ENCODE peak calls at places on chromosomes 1 and 21, in ten cellular contexts. One of them, this sample, is unnamed.

GRCh38 chr1:60133848-60134247 is 60.3 kb upstream of the C1orf87 start:
- DNase-seq in non-pigmented ciliary epithelial cell: peak
- DNase-seq in sciatic nerve: no peak
- DNase-seq in activated T-helper 1 cell treated with anti-CD3 and anti-CD28 coated beads, Interleukin-2, amount 50 U/mL, for 16 hours: no peak
- DNase-seq in EL: peak
- DNase-seq in fibroblast of mammary gland: peak
- DNase-seq in EH: peak
- DNase-seq in midbrain: no peak
- DNase-seq in endothelial cell: no peak
- DNase-seq in tibial nerve: no peak
- DNase-seq in this sample: no peak

GRCh38 chr1:74652711-74653131 is 20.9 kb downstream of the ERICH3 start:
- DNase-seq in EL: peak
- DNase-seq in non-pigmented ciliary epithelial cell: peak
- DNase-seq in sciatic nerve: no peak
- DNase-seq in tibial nerve: no peak
- DNase-seq in endothelial cell: peak
- DNase-seq in activated T-helper 1 cell treated with anti-CD3 and anti-CD28 coated beads, Interleukin-2, amount 50 U/mL, for 16 hours: no peak
- DNase-seq in EH: peak
- DNase-seq in fibroblast of mammary gland: peak
- DNase-seq in midbrain: no peak
- DNase-seq in this sample: no peak

GRCh38 chr1:194318790-194319280 is 1132.4 kb upstream of the B3GALT2 start:
- DNase-seq in midbrain: no peak
- DNase-seq in fibroblast of mammary gland: no peak
- DNase-seq in EL: no peak
- DNase-seq in sciatic nerve: no peak
- DNase-seq in activated T-helper 1 cell treated with anti-CD3 and anti-CD28 coated beads, Interleukin-2, amount 50 U/mL, for 16 hours: no peak
- DNase-seq in tibial nerve: no peak
- DNase-seq in endothelial cell: no peak
- DNase-seq in EH: no peak
- DNase-seq in non-pigmented ciliary epithelial cell: no peak
- DNase-seq in this sample: no peak

GRCh38 chr1:196317535-196318522 is 290.4 kb downstream of the KCNT2 start:
- DNase-seq in EH: peak
- DNase-seq in EL: peak
- DNase-seq in tibial nerve: peak
- DNase-seq in endothelial cell: peak
- DNase-seq in midbrain: peak
- DNase-seq in activated T-helper 1 cell treated with anti-CD3 and anti-CD28 coated beads, Interleukin-2, amount 50 U/mL, for 16 hours: no peak
- DNase-seq in sciatic nerve: no peak
- DNase-seq in fibroblast of mammary gland: peak
- DNase-seq in non-pigmented ciliary epithelial cell: no peak
- DNase-seq in this sample: no peak

GRCh38 chr1:147547065-147547464 is 5.8 kb downstream of the BCL9 start:
- DNase-seq in activated T-helper 1 cell treated with anti-CD3 and anti-CD28 coated beads, Interleukin-2, amount 50 U/mL, for 16 hours: no peak
- DNase-seq in midbrain: no peak
- DNase-seq in EH: no peak
- DNase-seq in non-pigmented ciliary epithelial cell: no peak
- DNase-seq in fibroblast of mammary gland: no peak
- DNase-seq in endothelial cell: no peak
- DNase-seq in EL: no peak
- DNase-seq in sciatic nerve: no peak
- DNase-seq in tibial nerve: no peak
- DNase-seq in this sample: no peak

GRCh38 chr1:184156521-184157395 is 105.2 kb downstream of the TSEN15 start:
- DNase-seq in sciatic nerve: no peak
- DNase-seq in EH: peak
- DNase-seq in activated T-helper 1 cell treated with anti-CD3 and anti-CD28 coated beads, Interleukin-2, amount 50 U/mL, for 16 hours: no peak
- DNase-seq in EL: peak
- DNase-seq in non-pigmented ciliary epithelial cell: no peak
- DNase-seq in tibial nerve: no peak
- DNase-seq in midbrain: no peak
- DNase-seq in fibroblast of mammary gland: no peak
- DNase-seq in endothelial cell: no peak
- DNase-seq in this sample: no peak

GRCh38 chr1:88210088-88210825 is 473.8 kb upstream of the PKN2 start:
- DNase-seq in EL: no peak
- DNase-seq in endothelial cell: no peak
- DNase-seq in sciatic nerve: no peak
- DNase-seq in fibroblast of mammary gland: no peak
- DNase-seq in activated T-helper 1 cell treated with anti-CD3 and anti-CD28 coated beads, Interleukin-2, amount 50 U/mL, for 16 hours: no peak
- DNase-seq in midbrain: no peak
- DNase-seq in non-pigmented ciliary epithelial cell: no peak
- DNase-seq in EH: no peak
- DNase-seq in tibial nerve: no peak
- DNase-seq in this sample: no peak

GRCh38 chr1:217620814-217621213 is 10.1 kb downstream of the GPATCH2 start:
- DNase-seq in non-pigmented ciliary epithelial cell: no peak
- DNase-seq in activated T-helper 1 cell treated with anti-CD3 and anti-CD28 coated beads, Interleukin-2, amount 50 U/mL, for 16 hours: no peak
- DNase-seq in EH: no peak
- DNase-seq in fibroblast of mammary gland: no peak
- DNase-seq in tibial nerve: no peak
- DNase-seq in endothelial cell: no peak
- DNase-seq in EL: no peak
- DNase-seq in sciatic nerve: no peak
- DNase-seq in midbrain: no peak
- DNase-seq in this sample: no peak

GRCh38 chr1:110185181-110185580 is 24.9 kb upstream of the KCNC4 start:
- DNase-seq in fibroblast of mammary gland: no peak
- DNase-seq in tibial nerve: no peak
- DNase-seq in non-pigmented ciliary epithelial cell: no peak
- DNase-seq in EL: no peak
- DNase-seq in activated T-helper 1 cell treated with anti-CD3 and anti-CD28 coated beads, Interleukin-2, amount 50 U/mL, for 16 hours: no peak
- DNase-seq in midbrain: no peak
- DNase-seq in endothelial cell: no peak
- DNase-seq in EH: no peak
- DNase-seq in sciatic nerve: no peak
- DNase-seq in this sample: no peak

GRCh38 chr1:245788269-245788668 is 633.5 kb downstream of the KIF26B start:
- DNase-seq in EH: peak
- DNase-seq in midbrain: no peak
- DNase-seq in EL: peak
- DNase-seq in fibroblast of mammary gland: peak
- DNase-seq in tibial nerve: no peak
- DNase-seq in sciatic nerve: no peak
- DNase-seq in activated T-helper 1 cell treated with anti-CD3 and anti-CD28 coated beads, Interleukin-2, amount 50 U/mL, for 16 hours: no peak
- DNase-seq in non-pigmented ciliary epithelial cell: peak
- DNase-seq in endothelial cell: no peak
- DNase-seq in this sample: no peak

GRCh38 chr1:246214708-246215504 is 292.2 kb downstream of the SMYD3 start:
- DNase-seq in tibial nerve: peak
- DNase-seq in midbrain: peak
- DNase-seq in activated T-helper 1 cell treated with anti-CD3 and anti-CD28 coated beads, Interleukin-2, amount 50 U/mL, for 16 hours: no peak
- DNase-seq in endothelial cell: no peak
- DNase-seq in fibroblast of mammary gland: peak
- DNase-seq in EH: peak
- DNase-seq in non-pigmented ciliary epithelial cell: peak
- DNase-seq in EL: peak
- DNase-seq in sciatic nerve: no peak
- DNase-seq in this sample: no peak

GRCh38 chr21:36854391-36854790 is 112.1 kb downstream of the HLCS start:
- DNase-seq in tibial nerve: no peak
- DNase-seq in EL: peak
- DNase-seq in non-pigmented ciliary epithelial cell: no peak
- DNase-seq in activated T-helper 1 cell treated with anti-CD3 and anti-CD28 coated beads, Interleukin-2, amount 50 U/mL, for 16 hours: no peak
- DNase-seq in EH: peak
- DNase-seq in sciatic nerve: no peak
- DNase-seq in midbrain: peak
- DNase-seq in fibroblast of mammary gland: peak
- DNase-seq in endothelial cell: peak
- DNase-seq in this sample: peak

GRCh38 chr1:167071286-167071685 is 18.9 kb downstream of the GPA33 start:
- DNase-seq in non-pigmented ciliary epithelial cell: no peak
- DNase-seq in EL: no peak
- DNase-seq in EH: no peak
- DNase-seq in activated T-helper 1 cell treated with anti-CD3 and anti-CD28 coated beads, Interleukin-2, amount 50 U/mL, for 16 hours: no peak
- DNase-seq in tibial nerve: no peak
- DNase-seq in sciatic nerve: no peak
- DNase-seq in endothelial cell: no peak
- DNase-seq in midbrain: no peak
- DNase-seq in fibroblast of mammary gland: no peak
- DNase-seq in this sample: no peak

GRCh38 chr1:99005142-99005491 is 456 bp upstream of the PLPPR5 start:
- DNase-seq in tibial nerve: no peak
- DNase-seq in midbrain: no peak
- DNase-seq in activated T-helper 1 cell treated with anti-CD3 and anti-CD28 coated beads, Interleukin-2, amount 50 U/mL, for 16 hours: no peak
- DNase-seq in EL: peak
- DNase-seq in endothelial cell: peak
- DNase-seq in non-pigmented ciliary epithelial cell: no peak
- DNase-seq in fibroblast of mammary gland: no peak
- DNase-seq in EH: peak
- DNase-seq in sciatic nerve: no peak
- DNase-seq in this sample: no peak

GRCh38 chr1:201224671-201225400 is 34.2 kb downstream of the IGFN1 start:
- DNase-seq in EH: peak
- DNase-seq in fibroblast of mammary gland: peak
- DNase-seq in midbrain: no peak
- DNase-seq in activated T-helper 1 cell treated with anti-CD3 and anti-CD28 coated beads, Interleukin-2, amount 50 U/mL, for 16 hours: no peak
- DNase-seq in EL: no peak
- DNase-seq in endothelial cell: no peak
- DNase-seq in non-pigmented ciliary epithelial cell: no peak
- DNase-seq in tibial nerve: no peak
- DNase-seq in sciatic nerve: peak
- DNase-seq in this sample: no peak

GRCh38 chr1:94949681-94950661 is 23.1 kb upstream of the CNN3 start:
- DNase-seq in non-pigmented ciliary epithelial cell: no peak
- DNase-seq in endothelial cell: no peak
- DNase-seq in midbrain: no peak
- DNase-seq in tibial nerve: no peak
- DNase-seq in EH: peak
- DNase-seq in EL: peak
- DNase-seq in activated T-helper 1 cell treated with anti-CD3 and anti-CD28 coated beads, Interleukin-2, amount 50 U/mL, for 16 hours: no peak
- DNase-seq in sciatic nerve: no peak
- DNase-seq in fibroblast of mammary gland: peak
- DNase-seq in this sample: no peak

GRCh38 chr1:246176126-246177024 is 330.7 kb downstream of the SMYD3 start:
- DNase-seq in tibial nerve: no peak
- DNase-seq in activated T-helper 1 cell treated with anti-CD3 and anti-CD28 coated beads, Interleukin-2, amount 50 U/mL, for 16 hours: no peak
- DNase-seq in sciatic nerve: no peak
- DNase-seq in non-pigmented ciliary epithelial cell: no peak
- DNase-seq in EL: no peak
- DNase-seq in midbrain: no peak
- DNase-seq in EH: no peak
- DNase-seq in fibroblast of mammary gland: no peak
- DNase-seq in endothelial cell: no peak
- DNase-seq in this sample: no peak

GRCh38 chr21:10639123-10639522 is 117.7 kb downstream of the TPTE start:
- DNase-seq in activated T-helper 1 cell treated with anti-CD3 and anti-CD28 coated beads, Interleukin-2, amount 50 U/mL, for 16 hours: no peak
- DNase-seq in midbrain: no peak
- DNase-seq in fibroblast of mammary gland: no peak
- DNase-seq in EL: no peak
- DNase-seq in non-pigmented ciliary epithelial cell: no peak
- DNase-seq in EH: no peak
- DNase-seq in endothelial cell: no peak
- DNase-seq in tibial nerve: no peak
- DNase-seq in sciatic nerve: no peak
- DNase-seq in this sample: no peak

GRCh38 chr21:42063578-42064521 is 7.3 kb upstream of the UMODL1 start:
- DNase-seq in activated T-helper 1 cell treated with anti-CD3 and anti-CD28 coated beads, Interleukin-2, amount 50 U/mL, for 16 hours: peak
- DNase-seq in tibial nerve: no peak
- DNase-seq in non-pigmented ciliary epithelial cell: no peak
- DNase-seq in EL: no peak
- DNase-seq in sciatic nerve: no peak
- DNase-seq in fibroblast of mammary gland: peak
- DNase-seq in EH: no peak
- DNase-seq in endothelial cell: no peak
- DNase-seq in midbrain: no peak
- DNase-seq in this sample: no peak

GRCh38 chr1:151716771-151717631 is at the start of gene CELF3:
- DNase-seq in tibial nerve: no peak
- DNase-seq in endothelial cell: peak
- DNase-seq in activated T-helper 1 cell treated with anti-CD3 and anti-CD28 coated beads, Interleukin-2, amount 50 U/mL, for 16 hours: no peak
- DNase-seq in sciatic nerve: no peak
- DNase-seq in EL: peak
- DNase-seq in midbrain: peak
- DNase-seq in EH: peak
- DNase-seq in fibroblast of mammary gland: no peak
- DNase-seq in non-pigmented ciliary epithelial cell: no peak
- DNase-seq in this sample: no peak

GRCh38 chr1:38242506-38242905 is 195.9 kb upstream of the POU3F1 start:
- DNase-seq in fibroblast of mammary gland: no peak
- DNase-seq in EH: no peak
- DNase-seq in endothelial cell: no peak
- DNase-seq in EL: no peak
- DNase-seq in non-pigmented ciliary epithelial cell: no peak
- DNase-seq in midbrain: no peak
- DNase-seq in activated T-helper 1 cell treated with anti-CD3 and anti-CD28 coated beads, Interleukin-2, amount 50 U/mL, for 16 hours: no peak
- DNase-seq in tibial nerve: no peak
- DNase-seq in sciatic nerve: no peak
- DNase-seq in this sample: no peak

GRCh38 chr1:2130871-2131289 is 63.7 kb downstream of the FAAP20 start:
- DNase-seq in endothelial cell: no peak
- DNase-seq in EL: no peak
- DNase-seq in midbrain: no peak
- DNase-seq in activated T-helper 1 cell treated with anti-CD3 and anti-CD28 coated beads, Interleukin-2, amount 50 U/mL, for 16 hours: no peak
- DNase-seq in sciatic nerve: no peak
- DNase-seq in EH: no peak
- DNase-seq in tibial nerve: no peak
- DNase-seq in fibroblast of mammary gland: no peak
- DNase-seq in non-pigmented ciliary epithelial cell: no peak
- DNase-seq in this sample: no peak

GRCh38 chr1:193054169-193054675 is 4.9 kb downstream of the UCHL5 start:
- DNase-seq in tibial nerve: no peak
- DNase-seq in non-pigmented ciliary epithelial cell: no peak
- DNase-seq in fibroblast of mammary gland: no peak
- DNase-seq in activated T-helper 1 cell treated with anti-CD3 and anti-CD28 coated beads, Interleukin-2, amount 50 U/mL, for 16 hours: no peak
- DNase-seq in EH: no peak
- DNase-seq in sciatic nerve: no peak
- DNase-seq in EL: no peak
- DNase-seq in midbrain: no peak
- DNase-seq in endothelial cell: no peak
- DNase-seq in this sample: no peak

GRCh38 chr1:68217060-68217554 is 15.2 kb downstream of the WLS start:
- DNase-seq in sciatic nerve: no peak
- DNase-seq in endothelial cell: no peak
- DNase-seq in non-pigmented ciliary epithelial cell: no peak
- DNase-seq in EL: no peak
- DNase-seq in fibroblast of mammary gland: no peak
- DNase-seq in activated T-helper 1 cell treated with anti-CD3 and anti-CD28 coated beads, Interleukin-2, amount 50 U/mL, for 16 hours: no peak
- DNase-seq in midbrain: no peak
- DNase-seq in tibial nerve: no peak
- DNase-seq in EH: no peak
- DNase-seq in this sample: no peak

GRCh38 chr21:27134513-27134912 is 167.6 kb upstream of the ADAMTS5 start:
- DNase-seq in tibial nerve: no peak
- DNase-seq in sciatic nerve: no peak
- DNase-seq in fibroblast of mammary gland: peak
- DNase-seq in non-pigmented ciliary epithelial cell: no peak
- DNase-seq in EH: no peak
- DNase-seq in endothelial cell: no peak
- DNase-seq in activated T-helper 1 cell treated with anti-CD3 and anti-CD28 coated beads, Interleukin-2, amount 50 U/mL, for 16 hours: no peak
- DNase-seq in midbrain: no peak
- DNase-seq in EL: peak
- DNase-seq in this sample: no peak

GRCh38 chr21:43739648-43740435 is 20.9 kb downstream of the PDXK start:
- DNase-seq in tibial nerve: no peak
- DNase-seq in EL: no peak
- DNase-seq in EH: no peak
- DNase-seq in endothelial cell: no peak
- DNase-seq in midbrain: no peak
- DNase-seq in non-pigmented ciliary epithelial cell: no peak
- DNase-seq in fibroblast of mammary gland: no peak
- DNase-seq in activated T-helper 1 cell treated with anti-CD3 and anti-CD28 coated beads, Interleukin-2, amount 50 U/mL, for 16 hours: no peak
- DNase-seq in sciatic nerve: no peak
- DNase-seq in this sample: no peak

GRCh38 chr1:37606481-37607263 is 10.9 kb upstream of the GNL2 start:
- DNase-seq in non-pigmented ciliary epithelial cell: no peak
- DNase-seq in EH: peak
- DNase-seq in midbrain: no peak
- DNase-seq in sciatic nerve: no peak
- DNase-seq in fibroblast of mammary gland: peak
- DNase-seq in activated T-helper 1 cell treated with anti-CD3 and anti-CD28 coated beads, Interleukin-2, amount 50 U/mL, for 16 hours: no peak
- DNase-seq in endothelial cell: no peak
- DNase-seq in EL: peak
- DNase-seq in tibial nerve: no peak
- DNase-seq in this sample: no peak

GRCh38 chr1:62386351-62387121 is 50.3 kb upstream of the USP1 start:
- DNase-seq in EH: no peak
- DNase-seq in activated T-helper 1 cell treated with anti-CD3 and anti-CD28 coated beads, Interleukin-2, amount 50 U/mL, for 16 hours: no peak
- DNase-seq in endothelial cell: no peak
- DNase-seq in fibroblast of mammary gland: peak
- DNase-seq in midbrain: no peak
- DNase-seq in EL: no peak
- DNase-seq in tibial nerve: no peak
- DNase-seq in sciatic nerve: no peak
- DNase-seq in non-pigmented ciliary epithelial cell: no peak
- DNase-seq in this sample: no peak